ENCODE peak calls at places on chromosomes 12 and 14, in eight cellular contexts. One of them, this sample, is unnamed.

GRCh38 chr12:52611080-52611468 is 7.3 kb downstream of the KRT73 start:
- DNase-seq in stimulated activated CD4-positive, alpha-beta T cell treated with anti-CD3 and anti-CD28 coated beads, Interleukin-12 subunit alpha, Interleukin-12 subunit beta, amount 100 ng/mL, for 48 hours: no peak
- DNase-seq in activated CD8-positive, alpha-beta memory T cell treated with anti-CD3 and anti-CD28 coated beads for 48 hours: no peak
- DNase-seq in naive thymus-derived CD8-positive, alpha-beta T cell: no peak
- DNase-seq in dermis microvascular lymphatic vessel endothelial cell: no peak
- DNase-seq in substantia nigra: no peak
- DNase-seq in SK-MEL-5: no peak
- DNase-seq in HTR-8/SVneo: no peak
- DNase-seq in this sample: no peak

GRCh38 chr14:90544971-90545370 is 148.1 kb downstream of the CALM1 start:
- DNase-seq in stimulated activated CD4-positive, alpha-beta T cell treated with anti-CD3 and anti-CD28 coated beads, Interleukin-12 subunit alpha, Interleukin-12 subunit beta, amount 100 ng/mL, for 48 hours: no peak
- DNase-seq in activated CD8-positive, alpha-beta memory T cell treated with anti-CD3 and anti-CD28 coated beads for 48 hours: no peak
- DNase-seq in naive thymus-derived CD8-positive, alpha-beta T cell: no peak
- DNase-seq in dermis microvascular lymphatic vessel endothelial cell: no peak
- DNase-seq in substantia nigra: no peak
- DNase-seq in SK-MEL-5: no peak
- DNase-seq in HTR-8/SVneo: no peak
- DNase-seq in this sample: no peak

GRCh38 chr12:77122236-77122635 is 56.9 kb upstream of the E2F7 start:
- DNase-seq in stimulated activated CD4-positive, alpha-beta T cell treated with anti-CD3 and anti-CD28 coated beads, Interleukin-12 subunit alpha, Interleukin-12 subunit beta, amount 100 ng/mL, for 48 hours: no peak
- DNase-seq in activated CD8-positive, alpha-beta memory T cell treated with anti-CD3 and anti-CD28 coated beads for 48 hours: no peak
- DNase-seq in naive thymus-derived CD8-positive, alpha-beta T cell: no peak
- DNase-seq in dermis microvascular lymphatic vessel endothelial cell: peak
- DNase-seq in substantia nigra: no peak
- DNase-seq in SK-MEL-5: peak
- DNase-seq in HTR-8/SVneo: peak
- DNase-seq in this sample: no peak

GRCh38 chr12:53182836-53183235 is 2.1 kb upstream of the CSAD start:
- DNase-seq in stimulated activated CD4-positive, alpha-beta T cell treated with anti-CD3 and anti-CD28 coated beads, Interleukin-12 subunit alpha, Interleukin-12 subunit beta, amount 100 ng/mL, for 48 hours: no peak
- DNase-seq in activated CD8-positive, alpha-beta memory T cell treated with anti-CD3 and anti-CD28 coated beads for 48 hours: no peak
- DNase-seq in naive thymus-derived CD8-positive, alpha-beta T cell: no peak
- DNase-seq in dermis microvascular lymphatic vessel endothelial cell: no peak
- DNase-seq in substantia nigra: no peak
- DNase-seq in SK-MEL-5: no peak
- DNase-seq in HTR-8/SVneo: no peak
- DNase-seq in this sample: no peak

GRCh38 chr12:124928095-124928911 is 13.9 kb upstream of the UBC start:
- DNase-seq in stimulated activated CD4-positive, alpha-beta T cell treated with anti-CD3 and anti-CD28 coated beads, Interleukin-12 subunit alpha, Interleukin-12 subunit beta, amount 100 ng/mL, for 48 hours: no peak
- DNase-seq in activated CD8-positive, alpha-beta memory T cell treated with anti-CD3 and anti-CD28 coated beads for 48 hours: no peak
- DNase-seq in naive thymus-derived CD8-positive, alpha-beta T cell: no peak
- DNase-seq in dermis microvascular lymphatic vessel endothelial cell: peak
- DNase-seq in substantia nigra: no peak
- DNase-seq in SK-MEL-5: no peak
- DNase-seq in HTR-8/SVneo: peak
- DNase-seq in this sample: no peak

GRCh38 chr14:24741871-24742270 is 107.9 kb upstream of the GZMB start:
- DNase-seq in stimulated activated CD4-positive, alpha-beta T cell treated with anti-CD3 and anti-CD28 coated beads, Interleukin-12 subunit alpha, Interleukin-12 subunit beta, amount 100 ng/mL, for 48 hours: no peak
- DNase-seq in activated CD8-positive, alpha-beta memory T cell treated with anti-CD3 and anti-CD28 coated beads for 48 hours: no peak
- DNase-seq in naive thymus-derived CD8-positive, alpha-beta T cell: no peak
- DNase-seq in dermis microvascular lymphatic vessel endothelial cell: peak
- DNase-seq in substantia nigra: no peak
- DNase-seq in SK-MEL-5: no peak
- DNase-seq in HTR-8/SVneo: no peak
- DNase-seq in this sample: no peak

GRCh38 chr14:52021971-52022600 is 32.7 kb downstream of the RTRAF start:
- DNase-seq in stimulated activated CD4-positive, alpha-beta T cell treated with anti-CD3 and anti-CD28 coated beads, Interleukin-12 subunit alpha, Interleukin-12 subunit beta, amount 100 ng/mL, for 48 hours: no peak
- DNase-seq in activated CD8-positive, alpha-beta memory T cell treated with anti-CD3 and anti-CD28 coated beads for 48 hours: no peak
- DNase-seq in naive thymus-derived CD8-positive, alpha-beta T cell: no peak
- DNase-seq in dermis microvascular lymphatic vessel endothelial cell: peak
- DNase-seq in substantia nigra: no peak
- DNase-seq in SK-MEL-5: no peak
- DNase-seq in HTR-8/SVneo: no peak
- DNase-seq in this sample: no peak

GRCh38 chr14:40119765-40120164 is 687.5 kb upstream of the FBXO33 start:
- DNase-seq in stimulated activated CD4-positive, alpha-beta T cell treated with anti-CD3 and anti-CD28 coated beads, Interleukin-12 subunit alpha, Interleukin-12 subunit beta, amount 100 ng/mL, for 48 hours: no peak
- DNase-seq in activated CD8-positive, alpha-beta memory T cell treated with anti-CD3 and anti-CD28 coated beads for 48 hours: no peak
- DNase-seq in naive thymus-derived CD8-positive, alpha-beta T cell: no peak
- DNase-seq in dermis microvascular lymphatic vessel endothelial cell: no peak
- DNase-seq in substantia nigra: no peak
- DNase-seq in SK-MEL-5: no peak
- DNase-seq in HTR-8/SVneo: no peak
- DNase-seq in this sample: no peak

GRCh38 chr14:54893151-54893760 is 9.4 kb downstream of the GCH1 start:
- DNase-seq in stimulated activated CD4-positive, alpha-beta T cell treated with anti-CD3 and anti-CD28 coated beads, Interleukin-12 subunit alpha, Interleukin-12 subunit beta, amount 100 ng/mL, for 48 hours: no peak
- DNase-seq in activated CD8-positive, alpha-beta memory T cell treated with anti-CD3 and anti-CD28 coated beads for 48 hours: no peak
- DNase-seq in naive thymus-derived CD8-positive, alpha-beta T cell: no peak
- DNase-seq in dermis microvascular lymphatic vessel endothelial cell: peak
- DNase-seq in substantia nigra: no peak
- DNase-seq in SK-MEL-5: peak
- DNase-seq in HTR-8/SVneo: peak
- DNase-seq in this sample: peak

GRCh38 chr14:100065942-100066574 is 836 bp downstream of the EVL start:
- DNase-seq in stimulated activated CD4-positive, alpha-beta T cell treated with anti-CD3 and anti-CD28 coated beads, Interleukin-12 subunit alpha, Interleukin-12 subunit beta, amount 100 ng/mL, for 48 hours: peak
- DNase-seq in activated CD8-positive, alpha-beta memory T cell treated with anti-CD3 and anti-CD28 coated beads for 48 hours: no peak
- DNase-seq in naive thymus-derived CD8-positive, alpha-beta T cell: peak
- DNase-seq in dermis microvascular lymphatic vessel endothelial cell: no peak
- DNase-seq in substantia nigra: no peak
- DNase-seq in SK-MEL-5: no peak
- DNase-seq in HTR-8/SVneo: no peak
- DNase-seq in this sample: no peak

GRCh38 chr12:53500119-53500775 is 836 bp upstream of the TARBP2 start:
- DNase-seq in stimulated activated CD4-positive, alpha-beta T cell treated with anti-CD3 and anti-CD28 coated beads, Interleukin-12 subunit alpha, Interleukin-12 subunit beta, amount 100 ng/mL, for 48 hours: no peak
- DNase-seq in activated CD8-positive, alpha-beta memory T cell treated with anti-CD3 and anti-CD28 coated beads for 48 hours: no peak
- DNase-seq in naive thymus-derived CD8-positive, alpha-beta T cell: no peak
- DNase-seq in dermis microvascular lymphatic vessel endothelial cell: no peak
- DNase-seq in substantia nigra: no peak
- DNase-seq in SK-MEL-5: peak
- DNase-seq in HTR-8/SVneo: no peak
- DNase-seq in this sample: no peak

GRCh38 chr14:94174622-94175402 is 690 bp downstream of the PPP4R4 start:
- DNase-seq in stimulated activated CD4-positive, alpha-beta T cell treated with anti-CD3 and anti-CD28 coated beads, Interleukin-12 subunit alpha, Interleukin-12 subunit beta, amount 100 ng/mL, for 48 hours: no peak
- DNase-seq in activated CD8-positive, alpha-beta memory T cell treated with anti-CD3 and anti-CD28 coated beads for 48 hours: no peak
- DNase-seq in naive thymus-derived CD8-positive, alpha-beta T cell: peak
- DNase-seq in dermis microvascular lymphatic vessel endothelial cell: no peak
- DNase-seq in substantia nigra: peak
- DNase-seq in SK-MEL-5: no peak
- DNase-seq in HTR-8/SVneo: no peak
- DNase-seq in this sample: peak

This sample was measured in HAP-1.